ENCODE peak calls at places on chromosomes 1 and 21, in ten cellular contexts. One of them, this sample, is unnamed.

GRCh38 chr1:208381481-208381880 is 137.3 kb upstream of the PLXNA2 start:
- DNase-seq in NCI-H1930: no peak
- DNase-seq in IMR-90: no peak
- DNase-seq in fibroblast of the conjunctiva: no peak
- DNase-seq in activated CD4-positive, alpha-beta T cell treated with anti-CD3 and anti-CD28 coated beads for 48 hours: no peak
- DNase-seq in HFF-Myc: no peak
- DNase-seq in NCI-H446 treated with DMSO at 0.1 percent for 48 hours: no peak
- DNase-seq in H7: no peak
- DNase-seq in substantia nigra: no peak
- DNase-seq in HS-5: no peak
- DNase-seq in this sample: no peak

GRCh38 chr1:1040004-1040991 is 20.4 kb downstream of the AGRN start:
- DNase-seq in NCI-H1930: peak
- DNase-seq in IMR-90: peak
- DNase-seq in fibroblast of the conjunctiva: peak
- DNase-seq in activated CD4-positive, alpha-beta T cell treated with anti-CD3 and anti-CD28 coated beads for 48 hours: peak
- DNase-seq in HFF-Myc: no peak
- DNase-seq in NCI-H446 treated with DMSO at 0.1 percent for 48 hours: no peak
- DNase-seq in H7: peak
- DNase-seq in substantia nigra: peak
- DNase-seq in HS-5: no peak
- DNase-seq in this sample: no peak

GRCh38 chr1:8222789-8223188 is 95.1 kb upstream of the SLC45A1 start:
- DNase-seq in NCI-H1930: no peak
- DNase-seq in IMR-90: no peak
- DNase-seq in fibroblast of the conjunctiva: no peak
- DNase-seq in activated CD4-positive, alpha-beta T cell treated with anti-CD3 and anti-CD28 coated beads for 48 hours: no peak
- DNase-seq in HFF-Myc: no peak
- DNase-seq in NCI-H446 treated with DMSO at 0.1 percent for 48 hours: no peak
- DNase-seq in H7: no peak
- DNase-seq in substantia nigra: no peak
- DNase-seq in HS-5: no peak
- DNase-seq in this sample: no peak

GRCh38 chr1:211379446-211379845 is 52.8 kb downstream of the TRAF5 start:
- DNase-seq in NCI-H1930: no peak
- DNase-seq in IMR-90: no peak
- DNase-seq in fibroblast of the conjunctiva: no peak
- DNase-seq in activated CD4-positive, alpha-beta T cell treated with anti-CD3 and anti-CD28 coated beads for 48 hours: no peak
- DNase-seq in HFF-Myc: no peak
- DNase-seq in NCI-H446 treated with DMSO at 0.1 percent for 48 hours: no peak
- DNase-seq in H7: no peak
- DNase-seq in substantia nigra: no peak
- DNase-seq in HS-5: no peak
- DNase-seq in this sample: no peak

GRCh38 chr1:26145041-26145959 is 13.6 kb upstream of the FAM110D start:
- DNase-seq in NCI-H1930: peak
- DNase-seq in IMR-90: peak
- DNase-seq in fibroblast of the conjunctiva: peak
- DNase-seq in activated CD4-positive, alpha-beta T cell treated with anti-CD3 and anti-CD28 coated beads for 48 hours: peak
- DNase-seq in HFF-Myc: no peak
- DNase-seq in NCI-H446 treated with DMSO at 0.1 percent for 48 hours: peak
- DNase-seq in H7: peak
- DNase-seq in substantia nigra: peak
- DNase-seq in HS-5: peak
- DNase-seq in this sample: peak

GRCh38 chr21:41290106-41290799 is 26.3 kb upstream of the FAM3B start:
- DNase-seq in NCI-H1930: no peak
- DNase-seq in IMR-90: no peak
- DNase-seq in fibroblast of the conjunctiva: no peak
- DNase-seq in activated CD4-positive, alpha-beta T cell treated with anti-CD3 and anti-CD28 coated beads for 48 hours: no peak
- DNase-seq in HFF-Myc: no peak
- DNase-seq in NCI-H446 treated with DMSO at 0.1 percent for 48 hours: no peak
- DNase-seq in H7: peak
- DNase-seq in substantia nigra: no peak
- DNase-seq in HS-5: no peak
- DNase-seq in this sample: no peak

GRCh38 chr1:230188826-230189225 is 121.8 kb downstream of the GALNT2 start:
- DNase-seq in NCI-H1930: no peak
- DNase-seq in IMR-90: no peak
- DNase-seq in fibroblast of the conjunctiva: no peak
- DNase-seq in activated CD4-positive, alpha-beta T cell treated with anti-CD3 and anti-CD28 coated beads for 48 hours: no peak
- DNase-seq in HFF-Myc: no peak
- DNase-seq in NCI-H446 treated with DMSO at 0.1 percent for 48 hours: no peak
- DNase-seq in H7: no peak
- DNase-seq in substantia nigra: no peak
- DNase-seq in HS-5: no peak
- DNase-seq in this sample: no peak

GRCh38 chr1:234969630-234970370 is 158.8 kb downstream of the TOMM20 start:
- DNase-seq in NCI-H1930: peak
- DNase-seq in IMR-90: peak
- DNase-seq in fibroblast of the conjunctiva: peak
- DNase-seq in activated CD4-positive, alpha-beta T cell treated with anti-CD3 and anti-CD28 coated beads for 48 hours: no peak
- DNase-seq in HFF-Myc: peak
- DNase-seq in NCI-H446 treated with DMSO at 0.1 percent for 48 hours: no peak
- DNase-seq in H7: peak
- DNase-seq in substantia nigra: peak
- DNase-seq in HS-5: no peak
- DNase-seq in this sample: peak

GRCh38 chr1:43438006-43438405 is 15.7 kb downstream of the HYI start:
- DNase-seq in NCI-H1930: no peak
- DNase-seq in IMR-90: no peak
- DNase-seq in fibroblast of the conjunctiva: no peak
- DNase-seq in activated CD4-positive, alpha-beta T cell treated with anti-CD3 and anti-CD28 coated beads for 48 hours: no peak
- DNase-seq in HFF-Myc: no peak
- DNase-seq in NCI-H446 treated with DMSO at 0.1 percent for 48 hours: no peak
- DNase-seq in H7: no peak
- DNase-seq in substantia nigra: no peak
- DNase-seq in HS-5: no peak
- DNase-seq in this sample: no peak

GRCh38 chr1:176773038-176773437 is 310.1 kb downstream of the PAPPA2 start:
- DNase-seq in NCI-H1930: no peak
- DNase-seq in IMR-90: no peak
- DNase-seq in fibroblast of the conjunctiva: no peak
- DNase-seq in activated CD4-positive, alpha-beta T cell treated with anti-CD3 and anti-CD28 coated beads for 48 hours: no peak
- DNase-seq in HFF-Myc: no peak
- DNase-seq in NCI-H446 treated with DMSO at 0.1 percent for 48 hours: no peak
- DNase-seq in H7: no peak
- DNase-seq in substantia nigra: no peak
- DNase-seq in HS-5: no peak
- DNase-seq in this sample: no peak

GRCh38 chr1:55127827-55128343 is 87.3 kb downstream of the USP24 start:
- DNase-seq in NCI-H1930: no peak
- DNase-seq in IMR-90: peak
- DNase-seq in fibroblast of the conjunctiva: no peak
- DNase-seq in activated CD4-positive, alpha-beta T cell treated with anti-CD3 and anti-CD28 coated beads for 48 hours: peak
- DNase-seq in HFF-Myc: no peak
- DNase-seq in NCI-H446 treated with DMSO at 0.1 percent for 48 hours: no peak
- DNase-seq in H7: no peak
- DNase-seq in substantia nigra: no peak
- DNase-seq in HS-5: no peak
- DNase-seq in this sample: no peak

GRCh38 chr1:61436016-61436415 is 288.9 kb downstream of the TM2D1 start:
- DNase-seq in NCI-H1930: no peak
- DNase-seq in IMR-90: no peak
- DNase-seq in fibroblast of the conjunctiva: no peak
- DNase-seq in activated CD4-positive, alpha-beta T cell treated with anti-CD3 and anti-CD28 coated beads for 48 hours: no peak
- DNase-seq in HFF-Myc: no peak
- DNase-seq in NCI-H446 treated with DMSO at 0.1 percent for 48 hours: no peak
- DNase-seq in H7: no peak
- DNase-seq in substantia nigra: no peak
- DNase-seq in HS-5: no peak
- DNase-seq in this sample: no peak

GRCh38 chr1:83929184-83929583 is 69.7 kb downstream of the TTLL7 start:
- DNase-seq in NCI-H1930: no peak
- DNase-seq in IMR-90: peak
- DNase-seq in fibroblast of the conjunctiva: peak
- DNase-seq in activated CD4-positive, alpha-beta T cell treated with anti-CD3 and anti-CD28 coated beads for 48 hours: no peak
- DNase-seq in HFF-Myc: no peak
- DNase-seq in NCI-H446 treated with DMSO at 0.1 percent for 48 hours: no peak
- DNase-seq in H7: no peak
- DNase-seq in substantia nigra: no peak
- DNase-seq in HS-5: no peak
- DNase-seq in this sample: no peak

GRCh38 chr1:84574936-84575335 is 696 bp upstream of the CTBS start:
- DNase-seq in NCI-H1930: no peak
- DNase-seq in IMR-90: no peak
- DNase-seq in fibroblast of the conjunctiva: no peak
- DNase-seq in activated CD4-positive, alpha-beta T cell treated with anti-CD3 and anti-CD28 coated beads for 48 hours: no peak
- DNase-seq in HFF-Myc: no peak
- DNase-seq in NCI-H446 treated with DMSO at 0.1 percent for 48 hours: no peak
- DNase-seq in H7: peak
- DNase-seq in substantia nigra: no peak
- DNase-seq in HS-5: no peak
- DNase-seq in this sample: no peak

GRCh38 chr1:68917456-68917855 is 420.6 kb upstream of the DEPDC1 start:
- DNase-seq in NCI-H1930: no peak
- DNase-seq in IMR-90: no peak
- DNase-seq in fibroblast of the conjunctiva: peak
- DNase-seq in activated CD4-positive, alpha-beta T cell treated with anti-CD3 and anti-CD28 coated beads for 48 hours: no peak
- DNase-seq in HFF-Myc: no peak
- DNase-seq in NCI-H446 treated with DMSO at 0.1 percent for 48 hours: no peak
- DNase-seq in H7: no peak
- DNase-seq in substantia nigra: no peak
- DNase-seq in HS-5: no peak
- DNase-seq in this sample: no peak

GRCh38 chr1:247576514-247576913 is 11.6 kb upstream of the OR2G2 start:
- DNase-seq in NCI-H1930: no peak
- DNase-seq in IMR-90: no peak
- DNase-seq in fibroblast of the conjunctiva: no peak
- DNase-seq in activated CD4-positive, alpha-beta T cell treated with anti-CD3 and anti-CD28 coated beads for 48 hours: no peak
- DNase-seq in HFF-Myc: no peak
- DNase-seq in NCI-H446 treated with DMSO at 0.1 percent for 48 hours: no peak
- DNase-seq in H7: no peak
- DNase-seq in substantia nigra: no peak
- DNase-seq in HS-5: no peak
- DNase-seq in this sample: no peak

GRCh38 chr1:143666851-143667250 is 304.9 kb downstream of the FAM72C start:
- DNase-seq in NCI-H1930: no peak
- DNase-seq in IMR-90: no peak
- DNase-seq in fibroblast of the conjunctiva: no peak
- DNase-seq in activated CD4-positive, alpha-beta T cell treated with anti-CD3 and anti-CD28 coated beads for 48 hours: no peak
- DNase-seq in HFF-Myc: no peak
- DNase-seq in NCI-H446 treated with DMSO at 0.1 percent for 48 hours: no peak
- DNase-seq in H7: no peak
- DNase-seq in substantia nigra: no peak
- DNase-seq in HS-5: no peak
- DNase-seq in this sample: no peak

GRCh38 chr1:67214420-67215174 is 48.3 kb downstream of the IL23R start:
- DNase-seq in NCI-H1930: no peak
- DNase-seq in IMR-90: peak
- DNase-seq in fibroblast of the conjunctiva: no peak
- DNase-seq in activated CD4-positive, alpha-beta T cell treated with anti-CD3 and anti-CD28 coated beads for 48 hours: peak
- DNase-seq in HFF-Myc: no peak
- DNase-seq in NCI-H446 treated with DMSO at 0.1 percent for 48 hours: no peak
- DNase-seq in H7: no peak
- DNase-seq in substantia nigra: no peak
- DNase-seq in HS-5: no peak
- DNase-seq in this sample: no peak

GRCh38 chr1:206664740-206665139 is 20.0 kb upstream of the MAPKAPK2 start:
- DNase-seq in NCI-H1930: no peak
- DNase-seq in IMR-90: no peak
- DNase-seq in fibroblast of the conjunctiva: no peak
- DNase-seq in activated CD4-positive, alpha-beta T cell treated with anti-CD3 and anti-CD28 coated beads for 48 hours: no peak
- DNase-seq in HFF-Myc: no peak
- DNase-seq in NCI-H446 treated with DMSO at 0.1 percent for 48 hours: no peak
- DNase-seq in H7: no peak
- DNase-seq in substantia nigra: no peak
- DNase-seq in HS-5: no peak
- DNase-seq in this sample: no peak

GRCh38 chr1:87799451-87799850 is 470.8 kb downstream of the LMO4 start:
- DNase-seq in NCI-H1930: no peak
- DNase-seq in IMR-90: peak
- DNase-seq in fibroblast of the conjunctiva: no peak
- DNase-seq in activated CD4-positive, alpha-beta T cell treated with anti-CD3 and anti-CD28 coated beads for 48 hours: no peak
- DNase-seq in HFF-Myc: no peak
- DNase-seq in NCI-H446 treated with DMSO at 0.1 percent for 48 hours: no peak
- DNase-seq in H7: no peak
- DNase-seq in substantia nigra: no peak
- DNase-seq in HS-5: no peak
- DNase-seq in this sample: no peak

GRCh38 chr1:230276401-230276800 is 149.7 kb downstream of the PGBD5 start:
- DNase-seq in NCI-H1930: no peak
- DNase-seq in IMR-90: no peak
- DNase-seq in fibroblast of the conjunctiva: no peak
- DNase-seq in activated CD4-positive, alpha-beta T cell treated with anti-CD3 and anti-CD28 coated beads for 48 hours: no peak
- DNase-seq in HFF-Myc: no peak
- DNase-seq in NCI-H446 treated with DMSO at 0.1 percent for 48 hours: no peak
- DNase-seq in H7: no peak
- DNase-seq in substantia nigra: no peak
- DNase-seq in HS-5: no peak
- DNase-seq in this sample: no peak

GRCh38 chr1:125064481-125064880 is 3879.7 kb downstream of the SRGAP2C start:
- DNase-seq in NCI-H1930: no peak
- DNase-seq in IMR-90: no peak
- DNase-seq in fibroblast of the conjunctiva: no peak
- DNase-seq in activated CD4-positive, alpha-beta T cell treated with anti-CD3 and anti-CD28 coated beads for 48 hours: no peak
- DNase-seq in HFF-Myc: no peak
- DNase-seq in NCI-H446 treated with DMSO at 0.1 percent for 48 hours: no peak
- DNase-seq in H7: no peak
- DNase-seq in substantia nigra: no peak
- DNase-seq in HS-5: no peak
- DNase-seq in this sample: no peak

GRCh38 chr1:117284408-117285215 is 73.9 kb upstream of the VTCN1 start:
- DNase-seq in NCI-H1930: peak
- DNase-seq in IMR-90: peak
- DNase-seq in fibroblast of the conjunctiva: peak
- DNase-seq in activated CD4-positive, alpha-beta T cell treated with anti-CD3 and anti-CD28 coated beads for 48 hours: no peak
- DNase-seq in HFF-Myc: peak
- DNase-seq in NCI-H446 treated with DMSO at 0.1 percent for 48 hours: peak
- DNase-seq in H7: peak
- DNase-seq in substantia nigra: no peak
- DNase-seq in HS-5: peak
- DNase-seq in this sample: no peak

GRCh38 chr1:111290640-111291039 is at the start of gene CHIA:
- DNase-seq in NCI-H1930: no peak
- DNase-seq in IMR-90: no peak
- DNase-seq in fibroblast of the conjunctiva: no peak
- DNase-seq in activated CD4-positive, alpha-beta T cell treated with anti-CD3 and anti-CD28 coated beads for 48 hours: no peak
- DNase-seq in HFF-Myc: no peak
- DNase-seq in NCI-H446 treated with DMSO at 0.1 percent for 48 hours: peak
- DNase-seq in H7: no peak
- DNase-seq in substantia nigra: no peak
- DNase-seq in HS-5: no peak
- DNase-seq in this sample: no peak

GRCh38 chr1:209672705-209673630 is 2.2 kb upstream of the G0S2 start:
- DNase-seq in NCI-H1930: no peak
- DNase-seq in IMR-90: no peak
- DNase-seq in fibroblast of the conjunctiva: no peak
- DNase-seq in activated CD4-positive, alpha-beta T cell treated with anti-CD3 and anti-CD28 coated beads for 48 hours: peak
- DNase-seq in HFF-Myc: no peak
- DNase-seq in NCI-H446 treated with DMSO at 0.1 percent for 48 hours: no peak
- DNase-seq in H7: no peak
- DNase-seq in substantia nigra: no peak
- DNase-seq in HS-5: no peak
- DNase-seq in this sample: no peak

GRCh38 chr1:24349891-24350290 is 30.7 kb downstream of the GRHL3 start:
- DNase-seq in NCI-H1930: no peak
- DNase-seq in IMR-90: peak
- DNase-seq in fibroblast of the conjunctiva: no peak
- DNase-seq in activated CD4-positive, alpha-beta T cell treated with anti-CD3 and anti-CD28 coated beads for 48 hours: peak
- DNase-seq in HFF-Myc: no peak
- DNase-seq in NCI-H446 treated with DMSO at 0.1 percent for 48 hours: no peak
- DNase-seq in H7: no peak
- DNase-seq in substantia nigra: no peak
- DNase-seq in HS-5: no peak
- DNase-seq in this sample: no peak

This sample was measured in nucleus accumbens.